ENCODE peak calls at places on chromosomes 2 and 18, in four cellular contexts. Y, C, P and V are unnamed samples.

GRCh38 chr2:130760754-130761751 is 5.7 kb downstream of the AMER3 start:
- DNase-seq in C (no peak), P (no peak), Y (no peak), V (no peak)

GRCh38 chr18:45954070-45954712 is 12.9 kb downstream of the EPG5 start:
- DNase-seq in Y (peak; percentile 78), C (peak; percentile 1), P (no peak), V (no peak)

GRCh38 chr2:189782221-189782671 is 1.9 kb downstream of the ORMDL1 start:
- DNase-seq in P (no peak), Y (no peak), C (no peak), V (no peak)

GRCh38 chr2:45406626-45407025 is 204.4 kb downstream of the SRBD1 start:
- DNase-seq in Y (no peak), C (no peak), P (no peak), V (no peak)

GRCh38 chr2:190627881-190628412 is 20.9 kb upstream of the NAB1 start:
- DNase-seq in P (no peak), C (no peak), Y (no peak), V (peak; percentile 62)

GRCh38 chr2:226489765-226490164 is 309.9 kb downstream of the IRS1 start:
- DNase-seq in Y (peak; percentile 51), C (peak; percentile 23), P (no peak), V (peak; percentile 14)

GRCh38 chr18:44828080-44828479 is 147.4 kb downstream of the SETBP1 start:
- DNase-seq in P (no peak), Y (no peak), C (no peak), V (no peak)

GRCh38 chr2:114022360-114023085 is 132.6 kb downstream of the ACTR3 start:
- DNase-seq in Y (peak; percentile 55), P (no peak), C (peak; percentile 43), V (no peak)

GRCh38 chr2:197191948-197192338 is 118.6 kb downstream of the ANKRD44 start:
- DNase-seq in P (no peak), Y (no peak), C (no peak), V (no peak)

GRCh38 chr2:130337735-130338325 is 4.9 kb upstream of the IMP4 start:
- DNase-seq in Y (peak; percentile 73), P (no peak), C (no peak), V (no peak)

GRCh38 chr18:77076111-77076510 is 56.5 kb downstream of the MBP start:
- DNase-seq in Y (no peak), C (no peak), P (no peak), V (no peak)

GRCh38 chr2:62811086-62811485 is 105.6 kb downstream of the EHBP1 start:
- DNase-seq in C (no peak), Y (no peak), P (no peak), V (no peak)

GRCh38 chr2:50181212-50181611 is 850.7 kb downstream of the NRXN1 start:
- DNase-seq in P (no peak), C (peak; percentile 1), Y (no peak), V (no peak)

GRCh38 chr18:614193-614592 is 17.4 kb downstream of the CLUL1 start:
- DNase-seq in Y (no peak), P (no peak), C (no peak), V (no peak)

GRCh38 chr2:181578829-181579228 is 78.1 kb downstream of the CERKL start:
- DNase-seq in Y (no peak), P (no peak), C (no peak), V (no peak)

GRCh38 chr2:104826016-104826415 is 27.9 kb upstream of the POU3F3 start:
- DNase-seq in C (no peak), Y (no peak), P (no peak), V (no peak)

GRCh38 chr18:34643982-34644381 is 66.1 kb upstream of the DTNA start:
- DNase-seq in P (no peak), C (no peak), Y (no peak), V (no peak)

GRCh38 chr18:68991281-68991680 is 193.4 kb downstream of the CCDC102B start:
- DNase-seq in Y (no peak), C (no peak), P (no peak), V (no peak)

GRCh38 chr18:75438891-75439290 is 11.4 kb upstream of the SMIM21 start:
- DNase-seq in Y (no peak), C (no peak), P (no peak), V (no peak)

GRCh38 chr2:46849080-46849715 is 66.4 kb downstream of the MCFD2 start:
- DNase-seq in C (peak; percentile 86), P (no peak), Y (no peak), V (no peak)

GRCh38 chr2:52976132-52976949 is 791.3 kb upstream of the CHAC2 start:
- DNase-seq in Y (peak; percentile 6), C (peak; percentile 44), P (no peak), V (no peak)
- TF ChIP-seq CTCF in Y (peak; percentile 89), C (peak; percentile 58), P (peak; percentile 70), V (peak; percentile 7)

GRCh38 chr2:174332607-174333001 is 2.1 kb upstream of the SP9 start:
- DNase-seq in P (no peak), C (peak; percentile 44), Y (no peak), V (no peak)
- TF ChIP-seq CTCF in P (no peak), C (peak; percentile 11), Y (no peak), V (no peak)

GRCh38 chr2:42095923-42096408 is 48.1 kb downstream of the PKDCC start:
- DNase-seq in C (peak; percentile 84), P (no peak), Y (peak; percentile 61), V (peak; percentile 37)
- TF ChIP-seq CTCF in C (peak; percentile 99), P (peak; percentile 97), Y (peak; percentile 75), V (peak; percentile 78)

DNA sequence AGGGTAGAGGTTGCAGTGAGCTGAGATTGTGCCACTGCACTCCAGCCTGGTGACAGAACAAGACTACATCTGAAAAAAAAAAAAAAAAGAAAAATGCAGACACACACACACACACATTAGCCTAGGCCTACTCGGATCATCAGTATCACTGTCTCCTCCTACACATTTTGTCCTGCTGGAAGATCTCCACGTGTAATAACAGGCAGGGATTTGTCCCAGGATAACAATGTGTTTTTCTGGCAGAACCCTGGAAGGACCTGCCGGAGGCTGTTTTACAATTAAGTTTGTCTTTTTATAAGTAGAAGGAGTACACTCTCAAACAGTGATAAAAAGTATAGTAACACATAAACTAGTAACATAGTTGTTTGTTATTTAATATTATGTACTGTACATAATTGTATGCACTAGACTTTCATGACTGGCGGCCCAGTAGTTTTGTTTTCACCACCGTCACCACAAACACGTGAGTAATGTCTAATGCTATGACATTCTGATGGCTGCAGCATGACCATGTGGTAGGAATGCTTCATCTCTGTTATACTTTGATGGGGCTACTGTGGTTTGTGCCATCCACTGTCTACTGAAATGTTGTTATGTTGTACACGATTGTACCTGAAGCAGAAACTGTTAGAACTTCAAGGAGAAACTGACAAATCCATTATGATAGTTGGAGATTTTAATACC is 130.6 kb downstream of the ATP9B start:
- DNase-seq in P (no peak), C (no peak), Y (no peak), V (no peak)
- TF ChIP-seq CTCF in P (no peak), C (no peak), Y (peak; percentile 7), V (no peak)

GRCh38 chr2:31235504-31235902 is 1.6 kb downstream of the EHD3 start:
- DNase-seq in P (no peak), C (peak; percentile 29), Y (peak; percentile 78), V (no peak)
- TF ChIP-seq CTCF in P (no peak), C (no peak), Y (no peak), V (no peak)

GRCh38 chr2:16012626-16013501 is 72.5 kb downstream of the MYCN start:
- DNase-seq in C (no peak), Y (no peak), P (no peak), V (no peak)
- TF ChIP-seq CTCF in C (no peak), Y (no peak), P (no peak), V (no peak)